ENCODE peak calls at places on chromosomes 11 and 22, in six cellular contexts. P is HFFc6, R is endothelial cell, X is natural killer cell, F is Right ventricle myocardium superior, N is ACHN. Q is an unnamed sample.

GRCh38 chr11:119919656-119920055 is 190.7 kb upstream of the NECTIN1 start:
- DNase-seq in P (no peak), R (no peak), X (no peak), F (no peak), N (no peak), Q (no peak)

GRCh38 chr22:36884314-36885158 is 23.7 kb downstream of the NCF4 start:
- DNase-seq in P (peak), R (no peak), X (no peak), F (no peak), N (no peak), Q (no peak)

GRCh38 chr11:11244470-11245080 is 108.5 kb downstream of the CSNK2A3 start:
- DNase-seq in P (no peak), R (no peak), X (no peak), F (no peak), N (no peak), Q (no peak)

GRCh38 chr11:67584205-67584880 is 731 bp downstream of the GSTP1 start:
- DNase-seq in P (peak), R (peak), X (peak), F (peak), N (no peak), Q (no peak)

GRCh38 chr11:6390718-6391547 is 659 bp downstream of the SMPD1 start:
- DNase-seq in P (no peak), R (no peak), X (no peak), F (no peak), N (no peak), Q (no peak)

GRCh38 chr22:31179345-31179744 is 19.4 kb downstream of the RNF185 start:
- DNase-seq in P (peak), R (no peak), X (no peak), F (no peak), N (peak), Q (no peak)

GRCh38 chr11:93844568-93844967 is 5.8 kb downstream of the VSTM5 start:
- DNase-seq in P (no peak), R (no peak), X (no peak), F (no peak), N (no peak), Q (no peak)

GRCh38 chr11:121163658-121164308 is 62.7 kb downstream of the TECTA start:
- DNase-seq in P (no peak), R (no peak), X (no peak), F (no peak), N (no peak), Q (no peak)

GRCh38 chr11:65743928-65744698 is 23.5 kb upstream of the RNASEH2C start:
- DNase-seq in P (no peak), R (peak), X (no peak), F (peak), N (peak), Q (no peak)

GRCh38 chr11:88179966-88180629 is 4.9 kb upstream of the RAB38 start:
- DNase-seq in P (no peak), R (no peak), X (no peak), F (no peak), N (no peak), Q (no peak)